ENCODE peak calls at places on chromosome 18, in four cellular contexts. E is fibroblast of mammary gland; G is NCI-H510A treated with DMSO at 0.1 percent for 48 hours; K is stimulated activated naive CD4-positive, alpha-beta T cell. O is an unnamed sample.

GRCh38 chr18:32980896-32981295 is 208.1 kb upstream of the KLHL14 start:
- DNase-seq in K (no peak), G (no peak), E (no peak), O (no peak)

GRCh38 chr18:524496-524895 is 24.0 kb upstream of the COLEC12 start:
- DNase-seq in G (no peak), K (no peak), E (peak), O (no peak)

GRCh38 chr18:34801769-34802168 is 91.7 kb downstream of the DTNA start:
- DNase-seq in K (no peak), G (no peak), E (peak), O (no peak)

GRCh38 chr18:57434177-57434535 is 1.0 kb upstream of the ONECUT2 start:
- DNase-seq in G (no peak), K (no peak), E (no peak), O (peak)

GRCh38 chr18:70015127-70015526 is 67.5 kb upstream of the CD226 start:
- DNase-seq in K (no peak), E (peak), G (peak), O (no peak)

GRCh38 chr18:12890500-12890899 is 6.5 kb upstream of the PTPN2 start:
- DNase-seq in E (no peak), G (no peak), K (no peak), O (no peak)

GRCh38 chr18:33495278-33495677 is 54.8 kb upstream of the CCDC178 start:
- DNase-seq in G (peak), E (peak), K (no peak), O (peak)

GRCh38 chr18:8548186-8548585 is 61.1 kb upstream of the RAB12 start:
- DNase-seq in G (no peak), K (no peak), E (peak), O (no peak)

GRCh38 chr18:9782073-9782857 is 74.2 kb downstream of the RAB31 start:
- DNase-seq in E (peak), G (no peak), K (no peak), O (no peak)

GRCh38 chr18:7733642-7734041 is 166.5 kb downstream of the PTPRM start:
- DNase-seq in K (no peak), G (no peak), E (no peak), O (no peak)

GRCh38 chr18:68429111-68429510 is 285.8 kb downstream of the TMX3 start:
- DNase-seq in K (no peak), E (no peak), G (no peak), O (no peak)

GRCh38 chr18:10526211-10526949 is 553 bp downstream of the NAPG start:
- DNase-seq in E (peak), G (no peak), K (peak), O (peak)

GRCh38 chr18:77131100-77131651 is 1.4 kb downstream of the MBP start:
- DNase-seq in E (peak), K (peak), G (no peak), O (no peak)

GRCh38 chr18:58723810-58724602 is 52.7 kb downstream of the MALT1 start:
- DNase-seq in E (peak), G (no peak), K (no peak), O (no peak)

GRCh38 chr18:28189400-28190239 is 12.7 kb upstream of the CDH2 start:
- DNase-seq in E (peak), G (peak), K (no peak), O (no peak)

GRCh38 chr18:48932462-48932818 is 18.3 kb downstream of the SMAD7 start:
- DNase-seq in K (no peak), E (no peak), G (no peak), O (no peak)

GRCh38 chr18:51028201-51028805 is 1.7 kb upstream of the SMAD4 start:
- DNase-seq in E (peak), K (no peak), G (peak), O (peak)

GRCh38 chr18:49274188-49274714 is 186.2 kb downstream of the DYM start:
- DNase-seq in K (no peak), E (peak), G (peak), O (no peak)

GRCh38 chr18:79512461-79513380 is 117.0 kb downstream of the NFATC1 start:
- DNase-seq in G (no peak), K (no peak), E (no peak), O (no peak)

GRCh38 chr18:44897445-44898215 is 216.9 kb downstream of the SETBP1 start:
- DNase-seq in G (peak), K (no peak), E (no peak), O (peak)

O was measured in COR-L47.